ENCODE peak calls at places on chromosome 10, in five cellular contexts. P is transverse colon; G is HFFc6; Y is cardiac fibroblast; H is stimulated activated CD8-positive, alpha-beta memory T cell treated with anti-CD3 and anti-CD28 coated beads, Interleukin-15, amount 100 ng/mL, for 1 hour. J is an unnamed sample.

GRCh38 chr10:88994034-88994433 is 3.4 kb downstream of the FAS start:
- DNase-seq in P (no peak), G (peak), Y (peak), H (no peak), J (no peak)

GRCh38 chr10:80581469-80581835 is 43.8 kb downstream of the SH2D4B start:
- DNase-seq in P (peak), G (no peak), Y (no peak), H (no peak), J (no peak)

GRCh38 chr10:117272195-117273076 is 31.5 kb downstream of the SLC18A2 start:
- DNase-seq in P (no peak), G (no peak), Y (no peak), H (no peak), J (no peak)

GRCh38 chr10:124641282-124642075 is 102.7 kb downstream of the FAM53B start:
- DNase-seq in P (peak), G (peak), Y (peak), H (no peak), J (peak)

GRCh38 chr10:76125900-76126299 is 694.5 kb downstream of the LRMDA start:
- DNase-seq in P (no peak), G (no peak), Y (no peak), H (no peak), J (no peak)

GRCh38 chr10:24694086-24694485 is 29.6 kb downstream of the ARHGAP21 start:
- DNase-seq in P (no peak), G (no peak), Y (no peak), H (no peak), J (no peak)

GRCh38 chr10:86688398-86688921 is 20.1 kb downstream of the LDB3 start:
- DNase-seq in P (peak), G (peak), Y (peak), H (peak), J (peak)

GRCh38 chr10:50739618-50740350 is at the start of gene ASAH2B:
- DNase-seq in P (peak), G (peak), Y (peak), H (peak), J (peak)

GRCh38 chr10:119480667-119481066 is 61.9 kb downstream of the RGS10 start:
- DNase-seq in P (no peak), G (no peak), Y (no peak), H (no peak), J (no peak)

GRCh38 chr10:76357726-76358125 is 926.3 kb downstream of the LRMDA start:
- DNase-seq in P (no peak), G (no peak), Y (no peak), H (no peak), J (no peak)

GRCh38 chr10:108360187-108360586 is 1195.7 kb upstream of the SORCS1 start:
- DNase-seq in P (no peak), G (peak), Y (peak), H (no peak), J (no peak)

GRCh38 chr10:117134084-117135025 is 3.7 kb downstream of the VAX1 start:
- DNase-seq in P (no peak), G (no peak), Y (no peak), H (no peak), J (peak)

GRCh38 chr10:104333037-104333727 is 5.1 kb downstream of the ITPRIP start:
- DNase-seq in P (no peak), G (no peak), Y (peak), H (peak), J (no peak)

GRCh38 chr10:113323985-113324384 is 228.9 kb upstream of the HABP2 start:
- DNase-seq in P (no peak), G (no peak), Y (no peak), H (no peak), J (no peak)

GRCh38 chr10:28060031-28060607 is 61.2 kb upstream of the ODAD2 start:
- DNase-seq in P (no peak), G (no peak), Y (no peak), H (no peak), J (no peak)

GRCh38 chr10:4004144-4004543 is 219.1 kb upstream of the KLF6 start:
- DNase-seq in P (no peak), G (no peak), Y (no peak), H (no peak), J (no peak)

GRCh38 chr10:4254101-4254994 is 469.3 kb upstream of the KLF6 start:
- DNase-seq in P (no peak), G (peak), Y (peak), H (no peak), J (no peak)

GRCh38 chr10:6200588-6201510 is 1.9 kb upstream of the PFKFB3 start:
- DNase-seq in P (peak), G (no peak), Y (peak), H (no peak), J (peak)

GRCh38 chr10:52979295-52980025 is 206.9 kb upstream of the MBL2 start:
- DNase-seq in P (no peak), G (no peak), Y (no peak), H (no peak), J (no peak)

J was measured in right cardiac atrium.